ENCODE peak calls at places on chromosomes 11 and 22, in eight cellular contexts. B is AG04449, F is fibroblast of pulmonary artery, A is heart left ventricle, K is DND-41, I is foreskin fibroblast, Q is omental fat pad, G is endodermal cell. N is an unnamed sample.
A peak's percentile ranks its signal among the peaks of the same experiment; 100 is the strongest.

GRCh38 chr11:111542606-111543275 is 2.2 kb downstream of the LAYN start:
- DNase-seq in K (no peak), F (no peak), B (no peak), A (no peak), I (no peak), Q (no peak), G (no peak), N (no peak)

GRCh38 chr22:48367731-48368130 is 1459.9 kb downstream of the BRD1 start:
- DNase-seq in Q (no peak), K (no peak), I (no peak), B (no peak), A (no peak), G (no peak), F (no peak), N (no peak)

GRCh38 chr22:35103756-35104155 is 37.8 kb downstream of the ISX start:
- DNase-seq in B (no peak), F (no peak), Q (no peak), I (no peak), G (peak; percentile 12), A (no peak), K (no peak), N (no peak)

GRCh38 chr11:44047931-44048431 is at the start of gene ACCSL:
- DNase-seq in I (no peak), K (no peak), G (peak; percentile 36), A (no peak), Q (no peak), B (no peak), F (no peak), N (peak; percentile 19)

GRCh38 chr11:21514298-21514697 is 678.6 kb upstream of the ANO5 start:
- DNase-seq in B (no peak), F (no peak), I (no peak), G (peak; percentile 67), K (peak; percentile 11), Q (no peak), A (no peak), N (no peak)

GRCh38 chr11:19077965-19078364 is 17.4 kb upstream of the MRGPRX2 start:
- DNase-seq in I (no peak), A (no peak), F (no peak), B (no peak), K (no peak), Q (no peak), G (no peak), N (no peak)

GRCh38 chr22:45878051-45878764 is 98.8 kb downstream of the WNT7B start:
- DNase-seq in F (no peak), G (peak; percentile 79), K (no peak), Q (peak; percentile 17), A (peak; percentile 74), B (no peak), I (no peak), N (peak; percentile 38)

GRCh38 chr11:15883349-15883961 is 472.9 kb downstream of the SOX6 start:
- DNase-seq in F (peak; percentile 30), K (no peak), Q (no peak), G (no peak), A (no peak), I (no peak), B (no peak), N (no peak)

GRCh38 chr11:9990221-9990973 is 303.6 kb downstream of the SBF2 start:
- DNase-seq in Q (no peak), G (no peak), I (peak; percentile 39), F (no peak), K (no peak), B (no peak), A (no peak), N (no peak)

GRCh38 chr11:77619576-77620198 is 17.9 kb downstream of the CLNS1A start:
- DNase-seq in K (no peak), I (peak; percentile 67), F (peak; percentile 66), B (no peak), A (no peak), G (peak; percentile 45), Q (no peak), N (no peak)

GRCh38 chr22:26768986-26769385 is 111.6 kb downstream of the MIAT start:
- DNase-seq in K (no peak), G (no peak), F (peak; percentile 50), B (no peak), I (no peak), A (no peak), Q (no peak), N (no peak)

GRCh38 chr22:26766510-26767350 is 109.3 kb downstream of the MIAT start:
- DNase-seq in Q (no peak), F (no peak), B (no peak), A (no peak), G (no peak), K (peak; percentile 37), I (no peak), N (no peak)

GRCh38 chr22:26762503-26763170 is 105.2 kb downstream of the MIAT start:
- DNase-seq in K (no peak), I (no peak), A (no peak), B (no peak), F (no peak), G (no peak), Q (no peak), N (no peak)

GRCh38 chr22:26767351-26767970 is 110.1 kb downstream of the MIAT start:
- DNase-seq in K (no peak), B (no peak), A (no peak), G (no peak), Q (no peak), F (no peak), I (no peak), N (no peak)

DNA sequence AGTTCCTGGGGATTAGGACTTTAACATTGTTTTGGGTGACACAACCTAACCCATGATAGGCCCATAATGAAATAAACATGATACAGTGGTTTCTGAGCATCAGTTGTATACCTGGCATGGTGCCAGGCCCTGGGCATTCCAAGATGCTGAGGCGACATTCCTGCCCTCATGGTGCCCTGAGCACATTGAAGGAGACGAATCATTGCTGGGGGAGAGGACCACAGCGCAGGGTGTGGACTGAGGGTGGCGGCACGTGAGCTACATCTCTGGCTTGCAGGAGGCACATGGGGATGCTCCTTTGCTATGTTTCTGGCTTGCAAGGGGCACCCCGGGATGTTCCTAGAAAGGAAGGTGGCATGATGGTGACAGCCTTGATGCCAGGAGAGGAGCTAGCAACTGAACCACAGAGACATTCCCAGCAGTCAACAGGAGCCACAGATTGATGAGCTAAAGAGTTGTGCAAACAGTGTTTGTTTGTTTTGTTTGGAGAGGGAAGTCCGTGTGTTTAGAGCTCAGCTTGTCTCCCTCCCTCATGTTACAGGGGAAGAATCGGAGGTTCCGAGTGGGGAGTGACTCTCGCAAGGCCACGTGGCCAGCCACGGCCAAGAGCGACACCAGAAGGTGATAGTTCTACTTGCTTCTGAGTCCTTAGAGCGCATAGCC is 106.4 kb downstream of the MIAT start:
- DNase-seq in I (peak; percentile 83), K (no peak), B (no peak), Q (no peak), G (peak; percentile 58), A (no peak), F (peak; percentile 40), N (no peak)
- TF ChIP-seq CTCF in I (no peak), K (no peak), B (no peak), Q (no peak), G (no peak), A (no peak), F (no peak), N (no peak)

DNA sequence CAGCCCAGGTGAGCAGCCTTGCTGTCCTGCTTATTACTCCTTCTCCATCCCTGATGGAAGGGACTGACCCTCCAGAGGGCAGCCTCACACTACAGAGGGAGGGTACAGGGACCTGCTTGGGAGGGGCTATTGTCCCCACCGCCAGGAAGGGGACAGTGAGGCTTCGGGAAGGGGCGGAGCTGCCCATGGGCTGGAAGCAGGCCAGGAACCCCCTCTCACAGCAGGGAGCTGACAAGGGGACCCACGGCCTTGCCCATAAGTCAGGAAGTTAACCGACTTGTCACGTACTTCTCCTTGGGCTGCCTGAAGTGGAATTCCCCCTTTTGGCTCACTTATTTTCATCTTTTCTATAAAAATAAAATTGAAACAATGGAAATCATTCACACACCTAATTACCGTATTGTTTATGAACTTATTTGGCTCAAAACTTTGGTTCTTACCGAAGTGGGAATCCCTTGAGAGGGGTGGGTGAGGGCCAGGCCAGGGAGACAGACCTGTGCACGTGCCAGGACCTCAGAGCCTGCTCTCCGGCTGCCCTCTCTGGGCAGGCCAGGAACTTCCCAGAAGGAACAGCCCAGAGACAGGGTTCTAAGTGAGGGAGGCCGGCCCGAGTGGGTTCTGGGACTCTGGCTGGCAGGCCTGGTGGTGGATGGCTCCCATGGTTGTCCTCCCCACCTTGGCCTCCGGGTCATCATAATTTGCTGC is 5.8 kb downstream of the MGAT3 start:
- DNase-seq in B (no peak), A (peak; percentile 63), G (peak; percentile 78), F (no peak), K (no peak), I (no peak), Q (no peak), N (no peak)
- TF ChIP-seq CTCF in B (no peak), A (peak; percentile 50), G (peak; percentile 56), F (peak; percentile 6), K (no peak), I (no peak), Q (no peak), N (no peak)

GRCh38 chr11:61429691-61430582 is at the start of the genes CPSF7 and SDHAF2:
- DNase-seq in B (peak; percentile 63), Q (peak; percentile 76), I (peak; percentile 99), G (peak; percentile 99), A (peak; percentile 98), F (peak; percentile 95), K (peak; percentile 97), N (peak; percentile 97)

GRCh38 chr11:61425367-61426131 is 4.2 kb downstream of the CPSF7 start:
- DNase-seq in A (no peak), Q (no peak), B (no peak), F (no peak), I (no peak), K (no peak), G (no peak), N (no peak)

DNA sequence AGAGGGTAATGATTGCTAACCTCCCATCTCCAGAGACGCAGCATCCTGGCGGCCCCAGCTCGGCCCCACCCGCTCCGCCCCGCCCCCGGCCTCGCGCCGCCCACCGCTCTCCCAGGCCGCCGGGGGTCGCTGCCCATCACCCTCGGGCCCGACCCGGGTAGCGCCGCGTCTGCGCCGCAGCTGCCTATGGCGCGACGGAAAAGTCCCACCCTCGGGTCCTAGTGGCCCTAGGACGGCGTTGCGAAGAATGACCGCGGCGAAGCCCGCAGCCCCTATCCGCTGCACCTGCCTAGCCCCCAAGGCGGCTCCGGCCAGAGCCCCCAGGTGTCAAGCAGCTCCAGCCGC is 457 bp downstream of the CPSF7 start:
- DNase-seq in F (peak; percentile 51), I (peak; percentile 82), A (peak; percentile 73), K (peak; percentile 80), Q (peak; percentile 32), G (peak; percentile 92), B (no peak), N (peak; percentile 43)
- TF ChIP-seq CTCF in F (no peak), I (no peak), A (peak; percentile 15), K (peak; percentile 52), Q (no peak), G (peak; percentile 70), B (peak; percentile 20), N (no peak)

GRCh38 chr11:74871037-74871436 is 77.9 kb downstream of the XRRA1 start:
- DNase-seq in F (peak; percentile 16), A (no peak), B (no peak), G (no peak), Q (no peak), I (no peak), K (no peak), N (no peak)

GRCh38 chr11:74866557-74866956 is 82.3 kb downstream of the XRRA1 start:
- DNase-seq in I (no peak), F (no peak), B (no peak), A (no peak), K (no peak), Q (no peak), G (no peak), N (no peak)

GRCh38 chr11:74870485-74870884 is 78.4 kb downstream of the XRRA1 start:
- DNase-seq in A (no peak), G (peak; percentile 56), F (peak; percentile 71), Q (no peak), I (peak; percentile 37), B (no peak), K (no peak), N (no peak)
- TF ChIP-seq CTCF in A (no peak), G (peak; percentile 73), F (peak; percentile 39), Q (no peak), I (peak; percentile 31), B (peak; percentile 29), K (peak; percentile 44), N (no peak)

N was measured in mesothelial cell of epicardium.